ENCODE peak calls at places on chromosomes 7 and 10, in ten cellular contexts. D is lower lobe of right lung, B is GM23338, X is neural crest cell, J is nephron progenitor cell, L is GM12865, C is thoracic aorta, I is hepatocyte, A is AG04449, U is HFFc6. Z is an unnamed sample.

GRCh38 chr10:73910764-73911552 is at the start of gene PLAU:
- DNase-seq in D (peak), X (peak), U (no peak), I (peak), A (no peak), L (peak), B (peak), J (peak), C (no peak), Z (peak)

GRCh38 chr10:103584216-103585010 is 90.9 kb downstream of the NEURL1 start:
- DNase-seq in J (no peak), C (no peak), U (no peak), I (no peak), A (no peak), X (no peak), L (no peak), D (peak), B (peak), Z (no peak)

GRCh38 chr10:11881477-11882417 is 58.6 kb downstream of the PROSER2 start:
- DNase-seq in A (no peak), I (peak), L (no peak), D (no peak), J (no peak), U (peak), C (no peak), X (no peak), B (peak), Z (no peak)

GRCh38 chr10:58666024-58666423 is 153.4 kb downstream of the BICC1 start:
- DNase-seq in L (peak), U (no peak), D (no peak), I (peak), X (no peak), B (no peak), J (no peak), A (no peak), C (no peak), Z (no peak)

GRCh38 chr10:31083765-31084184 is 52.1 kb upstream of the ZNF438 start:
- DNase-seq in A (no peak), L (peak), I (peak), X (peak), U (peak), B (peak), J (peak), D (peak), C (no peak), Z (no peak)

GRCh38 chr7:137606061-137606674 is 240.6 kb downstream of the DGKI start:
- DNase-seq in L (peak), C (no peak), D (no peak), X (no peak), B (peak), U (peak), J (no peak), I (peak), A (no peak), Z (no peak)

GRCh38 chr10:50021646-50022045 is 33.4 kb downstream of the AGAP6 start:
- DNase-seq in U (no peak), A (no peak), L (no peak), X (no peak), C (no peak), I (no peak), B (no peak), J (no peak), D (no peak), Z (no peak)

GRCh38 chr7:6479067-6479466 is 31.3 kb upstream of the DAGLB start:
- DNase-seq in U (no peak), J (no peak), C (no peak), I (no peak), X (no peak), A (no peak), B (no peak), L (peak), D (no peak), Z (no peak)

GRCh38 chr10:5589963-5590511 is 65.3 kb downstream of the CALML3 start:
- DNase-seq in I (no peak), X (no peak), U (peak), C (no peak), B (no peak), L (peak), A (peak), J (no peak), D (peak), Z (no peak)
- TF ChIP-seq CTCF in I (peak), X (peak), U (peak), C (peak), B (peak), L (no peak), A (peak), J (no peak), D (no peak), Z (peak)

DNA sequence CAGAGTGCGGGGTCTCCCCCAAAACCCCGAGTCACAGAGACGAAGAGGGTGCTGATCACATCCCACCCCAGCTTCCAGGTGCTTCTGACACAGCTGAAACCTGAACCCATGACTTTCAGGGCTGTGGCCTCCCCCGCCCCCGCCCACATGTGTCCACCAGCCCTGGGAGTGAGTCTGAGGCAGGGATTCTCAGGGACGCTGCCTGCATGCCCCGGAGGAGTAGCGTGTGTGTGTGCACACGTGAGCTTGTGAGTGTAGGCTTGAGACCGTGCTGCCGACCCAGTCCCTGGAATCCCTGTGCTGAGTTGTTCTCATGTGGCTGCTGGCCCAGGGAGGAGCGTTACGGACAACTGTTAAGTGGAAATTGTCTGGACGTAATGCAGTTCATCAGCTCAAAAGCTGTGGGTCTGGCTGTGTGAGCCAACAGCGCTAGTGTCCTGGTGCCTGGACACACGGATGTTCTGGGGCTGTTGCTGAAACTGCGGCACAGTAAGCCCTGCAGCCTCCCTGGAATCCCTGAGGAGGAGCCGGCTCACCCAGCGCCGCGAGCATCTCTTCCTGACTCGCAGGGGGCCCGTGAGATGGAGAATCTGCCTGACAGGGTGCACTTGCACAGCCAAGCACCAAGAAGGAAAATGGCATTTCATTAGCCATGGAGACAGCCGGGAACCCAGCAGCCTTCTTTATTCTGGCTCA is 604.0 kb downstream of the PTPRN2 start:
- DNase-seq in A (no peak), C (no peak), X (no peak), B (no peak), U (no peak), I (no peak), J (no peak), D (no peak), L (no peak), Z (no peak)
- TF ChIP-seq CTCF in A (no peak), C (no peak), X (no peak), B (no peak), U (no peak), I (no peak), J (no peak), D (no peak), L (no peak), Z (no peak)

DNA sequence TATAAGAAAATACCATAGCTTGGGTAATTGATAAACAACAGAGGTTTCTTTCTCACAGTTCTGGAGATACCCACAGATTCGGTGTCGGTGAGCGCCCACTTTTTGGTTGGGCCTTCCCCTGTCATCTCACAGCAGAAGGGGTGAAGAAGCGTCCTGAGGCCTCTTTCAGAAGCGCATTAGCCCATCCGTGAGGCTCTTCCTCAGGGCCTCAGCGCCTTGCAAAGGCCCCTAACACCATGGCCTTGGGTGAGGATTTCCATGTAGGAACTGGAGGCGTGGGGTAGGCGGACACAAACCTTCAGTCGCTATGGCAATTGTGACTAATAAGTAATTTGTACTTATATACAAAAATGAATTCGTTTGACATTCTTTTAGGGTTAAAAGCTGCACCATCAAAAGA is 316.0 kb downstream of the PTPRN2 start:
- DNase-seq in D (no peak), L (no peak), X (no peak), B (no peak), J (no peak), U (no peak), A (no peak), I (no peak), C (no peak), Z (no peak)
- TF ChIP-seq CTCF in D (no peak), L (no peak), X (no peak), B (no peak), J (no peak), U (no peak), A (no peak), I (no peak), C (no peak), Z (no peak)

GRCh38 chr10:80159166-80159888 is 26.8 kb downstream of the PLAC9 start:
- DNase-seq in C (no peak), U (no peak), A (no peak), I (no peak), D (no peak), J (no peak), X (no peak), B (no peak), L (no peak), Z (no peak)

GRCh38 chr10:80163741-80164341 is 31.3 kb downstream of the PLAC9 start:
- DNase-seq in X (no peak), C (no peak), B (no peak), A (no peak), I (no peak), L (no peak), J (no peak), U (peak), D (no peak), Z (no peak)

GRCh38 chr10:80160361-80161128 is 28.0 kb downstream of the PLAC9 start:
- DNase-seq in D (no peak), X (no peak), B (no peak), U (no peak), I (no peak), A (no peak), C (no peak), J (no peak), L (no peak), Z (no peak)

GRCh38 chr10:80158598-80159127 is 26.1 kb downstream of the PLAC9 start:
- DNase-seq in B (no peak), J (no peak), A (peak), C (peak), X (no peak), I (peak), D (peak), U (peak), L (no peak), Z (no peak)

DNA sequence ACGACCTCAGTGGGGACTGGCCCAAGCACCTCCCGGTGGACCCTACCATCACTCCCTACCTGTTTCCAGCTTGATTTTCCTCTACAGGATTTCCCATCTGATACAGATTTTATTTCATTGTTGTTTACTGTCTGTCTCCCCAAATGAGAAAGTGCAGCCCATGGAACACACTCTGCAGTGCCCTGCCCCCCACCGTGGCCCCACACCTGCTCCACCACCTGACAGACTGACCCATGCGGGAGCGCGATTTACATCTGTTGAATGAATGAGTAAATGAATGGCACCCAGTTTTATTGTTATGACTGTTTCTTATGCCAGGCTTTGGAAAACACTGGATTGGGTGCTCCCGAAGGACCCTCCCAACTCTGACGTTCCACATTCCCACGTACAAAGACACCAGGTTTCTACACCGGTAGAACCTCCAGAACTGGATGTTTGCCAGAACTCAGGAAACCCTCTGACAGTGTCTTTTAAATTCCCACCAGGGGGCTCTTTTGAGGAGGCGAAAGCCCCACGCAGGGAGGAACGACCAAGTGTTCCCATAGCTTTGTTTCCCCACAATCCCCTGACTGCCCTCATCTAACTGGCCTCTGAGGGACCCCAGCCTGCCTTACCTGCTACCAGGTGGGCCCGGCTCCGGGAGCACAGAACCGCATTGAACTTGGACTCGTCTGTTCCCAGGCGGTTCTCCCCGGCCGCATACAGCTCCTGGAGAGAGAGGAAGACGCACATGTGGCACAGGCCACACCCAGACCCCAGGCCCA is 29.0 kb downstream of the PLAC9 start:
- DNase-seq in J (no peak), D (no peak), I (no peak), B (peak), U (no peak), C (no peak), X (no peak), A (no peak), L (no peak), Z (no peak)
- TF ChIP-seq CTCF in J (peak), D (no peak), I (peak), B (peak), U (peak), C (no peak), X (peak), A (no peak), L (peak), Z (peak)

DNA sequence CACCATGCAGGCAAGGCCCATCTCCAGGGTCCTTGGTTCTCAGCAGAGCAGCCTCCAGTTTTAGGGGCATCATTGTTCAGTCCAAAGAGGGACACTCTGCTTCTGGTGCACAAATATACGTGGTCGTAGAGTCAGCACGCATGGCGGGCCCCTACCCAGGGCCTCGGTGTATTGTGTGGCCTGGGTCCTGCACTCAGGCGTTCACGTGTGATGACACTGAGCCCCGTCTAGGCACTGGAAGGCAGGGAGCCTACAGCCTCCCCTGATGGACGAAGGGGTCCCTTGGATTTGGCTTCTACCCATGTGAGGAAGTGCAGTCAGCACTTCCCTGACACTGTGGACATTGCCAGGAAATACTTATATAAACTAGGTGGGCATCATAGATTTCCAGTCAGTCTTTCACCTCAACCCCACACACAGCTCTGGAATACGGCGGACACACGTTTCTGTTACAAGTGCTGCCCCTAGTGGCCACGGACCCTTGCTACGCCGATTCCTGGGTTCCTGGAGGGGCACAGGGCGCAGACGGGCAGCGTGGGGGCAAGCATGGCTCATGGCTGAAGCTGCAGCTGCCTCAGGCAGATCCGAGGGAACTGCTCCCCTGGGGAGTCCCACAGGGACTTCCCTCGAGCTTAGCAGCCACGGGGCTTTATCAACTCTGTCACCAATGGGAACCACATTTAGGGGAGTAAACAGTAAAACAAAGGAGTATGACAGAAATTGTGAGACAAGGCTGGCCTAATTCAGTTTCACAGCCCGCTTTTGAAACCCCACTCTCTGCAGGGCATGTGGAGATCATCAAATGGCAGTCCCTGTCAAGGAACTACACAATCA is 25.4 kb downstream of the AIFM2 start:
- DNase-seq in L (peak), C (no peak), B (peak), U (no peak), D (no peak), I (no peak), A (no peak), X (peak), J (peak), Z (peak)
- TF ChIP-seq CTCF in L (peak), C (peak), B (peak), U (peak), D (peak), I (peak), A (peak), X (peak), J (peak), Z (peak)